ENCODE peak calls at places on chromosome X, in five cellular contexts. H is astrocyte; R is CD4-positive, alpha-beta T cell; Z is stimulated activated CD8-positive, alpha-beta memory T cell treated with anti-CD3 and anti-CD28 coated beads, Interleukin-15, amount 100 ng/mL, for 48 hours; T is T-helper 17 cell. S is an unnamed sample.

GRCh38 chrX:103151799-103152198 is 58.9 kb upstream of the NXF3 start:
- DNase-seq in H (no peak), R (no peak), Z (no peak), T (no peak), S (no peak)

GRCh38 chrX:44698328-44698727 is 145.5 kb upstream of the DUSP21 start:
- DNase-seq in H (no peak), R (no peak), Z (no peak), T (no peak), S (no peak)

GRCh38 chrX:136209016-136209738 is 42.0 kb downstream of the MAP7D3 start:
- DNase-seq in H (peak; percentile 30), R (peak; percentile 30), Z (no peak), T (peak; percentile 26), S (no peak)

GRCh38 chrX:27446423-27446822 is 16.7 kb downstream of the PPP4R3C start:
- DNase-seq in H (no peak), R (no peak), Z (no peak), T (no peak), S (no peak)

GRCh38 chrX:38473715-38474114 is 87.6 kb upstream of the TSPAN7 start:
- DNase-seq in H (no peak), R (no peak), Z (no peak), T (no peak), S (no peak)

GRCh38 chrX:110569506-110569905 is 210.9 kb downstream of the RTL9 start:
- DNase-seq in H (peak; percentile 74), R (no peak), Z (no peak), T (no peak), S (no peak)

GRCh38 chrX:15404712-15405111 is 20.5 kb upstream of the VEGFD start:
- DNase-seq in H (no peak), R (no peak), Z (no peak), T (no peak), S (no peak)

GRCh38 chrX:136204571-136204970 is 46.6 kb downstream of the MAP7D3 start:
- DNase-seq in H (peak; percentile 61), R (peak; percentile 3), Z (no peak), T (peak; percentile 15), S (no peak)

GRCh38 chrX:74781507-74782034 is 143.7 kb downstream of the NEXMIF start:
- DNase-seq in H (no peak), R (no peak), Z (no peak), T (no peak), S (no peak)

GRCh38 chrX:119181491-119181890 is 53.9 kb upstream of the KIAA1210 start:
- DNase-seq in H (no peak), R (no peak), Z (no peak), T (no peak), S (no peak)

GRCh38 chrX:12770440-12770839 is 20.8 kb upstream of the PRPS2 start:
- DNase-seq in H (no peak), R (no peak), Z (no peak), T (no peak), S (no peak)

GRCh38 chrX:63932006-63932405 is 147.0 kb upstream of the ARHGEF9 start:
- DNase-seq in H (no peak), R (no peak), Z (no peak), T (no peak), S (no peak)

GRCh38 chrX:133660356-133660755 is 245.1 kb upstream of the GPC4 start:
- DNase-seq in H (peak; percentile 68), R (no peak), Z (no peak), T (no peak), S (no peak)

GRCh38 chrX:45771560-45772340 is 571.1 kb upstream of the DIPK2B start:
- DNase-seq in H (peak; percentile 64), R (peak; percentile 27), Z (no peak), T (peak; percentile 17), S (no peak)

GRCh38 chrX:27008486-27008885 is 454.7 kb downstream of the PPP4R3C start:
- DNase-seq in H (no peak), R (no peak), Z (no peak), T (no peak), S (no peak)

GRCh38 chrX:21741869-21742701 is 15.8 kb downstream of the SMPX start:
- DNase-seq in H (peak; percentile 40), R (no peak), Z (no peak), T (no peak), S (no peak)

GRCh38 chrX:136260801-136261200 is 9.6 kb upstream of the MAP7D3 start:
- DNase-seq in H (peak; percentile 69), R (no peak), Z (no peak), T (no peak), S (no peak)

GRCh38 chrX:67604979-67605703 is 61.3 kb downstream of the AR start:
- DNase-seq in H (peak; percentile 91), R (no peak), Z (no peak), T (no peak), S (no peak)

GRCh38 chrX:42188730-42189129 is 265.4 kb upstream of the CASK start:
- DNase-seq in H (no peak), R (no peak), Z (no peak), T (no peak), S (no peak)

GRCh38 chrX:53440631-53441517 is 6.7 kb upstream of the HSD17B10 start:
- DNase-seq in H (peak; percentile 30), R (no peak), Z (no peak), T (no peak), S (peak; percentile 93)

GRCh38 chrX:110437686-110438085 is 79.0 kb downstream of the RTL9 start:
- DNase-seq in H (no peak), R (no peak), Z (no peak), T (no peak), S (no peak)

GRCh38 chrX:37423864-37424569 is 74.9 kb downstream of the PRRG1 start:
- DNase-seq in H (peak; percentile 55), R (no peak), Z (no peak), T (no peak), S (no peak)

GRCh38 chrX:77617206-77617605 is 168.8 kb downstream of the ATRX start:
- DNase-seq in H (no peak), R (no peak), Z (no peak), T (no peak), S (no peak)

GRCh38 chrX:116345953-116346352 is 90.5 kb upstream of the SLC6A14 start:
- DNase-seq in H (no peak), R (no peak), Z (no peak), T (no peak), S (no peak)

GRCh38 chrX:9560219-9560618 is 95.4 kb downstream of the TBL1X start:
- DNase-seq in H (no peak), R (no peak), Z (no peak), T (no peak), S (no peak)

GRCh38 chrX:97691901-97692455 is 808.3 kb downstream of the RPA4 start:
- DNase-seq in H (no peak), R (no peak), Z (no peak), T (no peak), S (no peak)

GRCh38 chrX:68443155-68443868 is 10.0 kb upstream of the OPHN1 start:
- DNase-seq in H (peak; percentile 47), R (no peak), Z (no peak), T (no peak), S (no peak)

GRCh38 chrX:10949541-10949940 is 161.6 kb upstream of the HCCS start:
- DNase-seq in H (no peak), R (no peak), Z (no peak), T (no peak), S (no peak)

GRCh38 chrX:10602646-10603045 is 17.7 kb downstream of the MID1 start:
- DNase-seq in H (no peak), R (no peak), Z (no peak), T (no peak), S (no peak)

S was measured in esophagus muscularis mucosa.